ENCODE peak calls at places on chromosomes 13 and 19, in nine cellular contexts. Y is activated CD4-positive, alpha-beta T cell treated with anti-CD3 and anti-CD28 coated beads, Interleukin-2, amount 50 U/mL, for 1 hour; G is brain microvascular endothelial cell; W is fibroblast of villous mesenchyme; U is SW 1271; M is NCI-H1105; C is activated effector memory CD4-positive, alpha-beta T cell treated with Interleukin-2 at 50 U/mL for 16 hours; I is A549; B is progenitor cell of endocrine pancreas. P is an unnamed sample.

GRCh38 chr13:64446372-64446771 is 2783.8 kb downstream of the PCDH9 start:
- DNase-seq in C (no peak), M (no peak), B (no peak), W (no peak), I (peak), Y (no peak), G (peak), U (peak), P (no peak)

GRCh38 chr19:5407356-5407755 is 47.9 kb upstream of the ZNRF4 start:
- DNase-seq in B (no peak), Y (no peak), W (peak), I (peak), M (no peak), C (no peak), G (peak), U (peak), P (no peak)

GRCh38 chr13:106919093-106919492 is 351.2 kb upstream of the ARGLU1 start:
- DNase-seq in U (no peak), C (no peak), W (no peak), I (no peak), Y (no peak), G (peak), B (no peak), M (no peak), P (no peak)

GRCh38 chr19:2166741-2167738 is 3.3 kb downstream of the DOT1L start:
- DNase-seq in U (no peak), C (no peak), G (no peak), B (no peak), I (peak), Y (no peak), W (peak), M (no peak), P (peak)

GRCh38 chr19:15081911-15082310 is at the start of gene OR1I1:
- DNase-seq in Y (no peak), M (no peak), I (no peak), C (no peak), U (no peak), G (no peak), W (no peak), B (no peak), P (no peak)

GRCh38 chr19:18789883-18790565 is 1.1 kb downstream of the COMP start:
- DNase-seq in W (peak), I (no peak), B (no peak), M (peak), Y (no peak), U (peak), C (no peak), G (no peak), P (no peak)

GRCh38 chr19:6699935-6700334 is 20.5 kb downstream of the C3 start:
- DNase-seq in C (no peak), G (no peak), Y (no peak), U (no peak), M (no peak), B (no peak), I (no peak), W (no peak), P (no peak)

GRCh38 chr13:102620512-102620911 is 23.7 kb downstream of the TPP2 start:
- DNase-seq in Y (no peak), I (no peak), C (no peak), G (no peak), M (no peak), B (no peak), U (no peak), W (no peak), P (no peak)

GRCh38 chr13:43261018-43261417 is 237.6 kb downstream of the DNAJC15 start:
- DNase-seq in G (peak), Y (no peak), B (no peak), U (no peak), M (no peak), C (no peak), W (peak), I (peak), P (no peak)

GRCh38 chr13:105665284-105665683 is 870.2 kb downstream of the EFNB2 start:
- DNase-seq in W (no peak), B (no peak), I (no peak), G (peak), C (no peak), U (no peak), Y (no peak), M (no peak), P (no peak)

GRCh38 chr19:6663236-6664187 is 6.4 kb downstream of the TNFSF14 start:
- DNase-seq in C (no peak), B (no peak), W (no peak), I (no peak), Y (no peak), U (peak), G (no peak), M (no peak), P (no peak)

GRCh38 chr13:39284801-39285388 is 246.6 kb downstream of the NHLRC3 start:
- DNase-seq in I (no peak), G (no peak), C (no peak), B (no peak), U (no peak), Y (no peak), W (no peak), M (no peak), P (no peak)

GRCh38 chr13:75418997-75419396 is 63.0 kb downstream of the TBC1D4 start:
- DNase-seq in W (peak), I (no peak), G (no peak), M (no peak), Y (no peak), B (no peak), C (no peak), U (no peak), P (no peak)

GRCh38 chr13:21929400-21929799 is 258.5 kb downstream of the FGF9 start:
- DNase-seq in G (no peak), M (no peak), W (no peak), U (no peak), B (no peak), Y (no peak), C (no peak), I (no peak), P (no peak)

GRCh38 chr13:44710576-44710975 is 134.4 kb upstream of the TSC22D1 start:
- DNase-seq in Y (no peak), I (peak), W (peak), B (no peak), M (no peak), G (peak), C (no peak), U (peak), P (no peak)

GRCh38 chr19:5805465-5806132 is 732 bp downstream of the NRTN start:
- DNase-seq in C (peak), G (peak), U (peak), Y (peak), B (peak), W (peak), M (peak), I (peak), P (peak)

GRCh38 chr13:30493670-30494381 is 28.1 kb upstream of the HMGB1 start:
- DNase-seq in Y (no peak), U (no peak), B (no peak), I (no peak), M (peak), G (no peak), C (no peak), W (no peak), P (no peak)

GRCh38 chr19:12639901-12640613 is 26.5 kb downstream of the MAN2B1 start:
- DNase-seq in I (peak), W (peak), U (no peak), Y (peak), M (peak), B (peak), C (peak), G (peak), P (peak)

GRCh38 chr19:6109947-6110346 is 353 bp downstream of the RFX2 start:
- DNase-seq in G (no peak), I (no peak), U (no peak), Y (no peak), B (no peak), M (no peak), W (no peak), C (no peak), P (no peak)

GRCh38 chr19:58385313-58386165 is 1.5 kb upstream of the RPS5 start:
- DNase-seq in U (no peak), C (no peak), G (no peak), W (no peak), I (no peak), Y (no peak), B (no peak), M (no peak), P (no peak)

GRCh38 chr19:18756896-18757295 is 34.2 kb downstream of the COMP start:
- DNase-seq in I (no peak), B (no peak), Y (no peak), W (no peak), C (no peak), U (no peak), M (no peak), G (no peak), P (no peak)

GRCh38 chr19:48154003-48154402 is 16.1 kb downstream of the LIG1 start:
- DNase-seq in G (no peak), U (no peak), W (no peak), C (no peak), Y (no peak), B (no peak), M (no peak), I (no peak), P (no peak)

GRCh38 chr13:32956595-32956933 is 59.7 kb upstream of the KL start:
- DNase-seq in G (no peak), U (no peak), C (no peak), Y (no peak), W (no peak), B (no peak), M (no peak), I (no peak), P (no peak)

GRCh38 chr19:52689804-52690394 is 44.9 kb downstream of the ZNF611 start:
- DNase-seq in U (no peak), M (peak), I (no peak), B (peak), W (no peak), Y (peak), G (no peak), C (no peak), P (peak)

GRCh38 chr19:46609511-46610412 is 8.6 kb downstream of the CALM3 start:
- DNase-seq in B (no peak), C (no peak), G (no peak), M (no peak), Y (no peak), U (no peak), W (no peak), I (no peak), P (no peak)

GRCh38 chr13:106610511-106610910 is 42.6 kb upstream of the ARGLU1 start:
- DNase-seq in Y (no peak), B (no peak), I (no peak), U (no peak), G (peak), W (no peak), C (no peak), M (no peak), P (no peak)

GRCh38 chr19:18743281-18743825 is 47.8 kb downstream of the COMP start:
- DNase-seq in I (no peak), U (no peak), C (no peak), M (no peak), B (no peak), W (peak), Y (no peak), G (peak), P (no peak)

GRCh38 chr19:12202250-12202649 is 39.4 kb downstream of the ZNF136 start:
- DNase-seq in C (peak), B (no peak), I (no peak), G (no peak), W (no peak), Y (peak), M (no peak), U (no peak), P (no peak)

GRCh38 chr13:32984857-32985626 is 31.2 kb upstream of the KL start:
- DNase-seq in G (no peak), W (peak), U (no peak), C (no peak), I (peak), B (no peak), M (no peak), Y (no peak), P (no peak)

GRCh38 chr19:15815306-15815705 is at the start of gene OR10H1:
- DNase-seq in G (no peak), B (no peak), C (no peak), Y (no peak), M (no peak), U (no peak), I (no peak), W (no peak), P (no peak)